ENCODE peak calls at places on chromosomes 16 and 17, in six cellular contexts. I, C, F, R, J and T are unnamed samples. For H3K4me1 and H3K36me3, the result is how much of the 10 kb centered on the place peaks cover.

GRCh38 chr17:12122091-12122490 is 101.4 kb downstream of the MAP2K4 start:
- DNase-seq in I (no peak), C (no peak), F (no peak), R (no peak), J (no peak), T (no peak)

GRCh38 chr16:17543073-17543472 is 72.3 kb upstream of the XYLT1 start:
- DNase-seq in I (no peak), C (no peak), F (no peak), R (no peak), J (no peak), T (no peak)

GRCh38 chr16:50737420-50737959 is 4.4 kb upstream of the CYLD start:
- DNase-seq in I (no peak), C (no peak), F (no peak), R (no peak), J (no peak), T (no peak)

GRCh38 chr17:66725956-66726355 is 109.0 kb upstream of the CACNG5 start:
- DNase-seq in I (no peak), C (no peak), F (no peak), R (no peak), J (no peak), T (no peak)

GRCh38 chr17:74776990-74777389 is 845 bp upstream of the NAT9 start:
- DNase-seq in I (no peak), C (no peak), F (no peak), R (no peak), J (no peak), T (no peak)

GRCh38 chr16:17143546-17144419 is 327.0 kb downstream of the XYLT1 start:
- DNase-seq in I (no peak), C (no peak), F (no peak), R (no peak), J (no peak), T (no peak)

GRCh38 chr16:87635541-87636049 is 33.3 kb downstream of the JPH3 start:
- DNase-seq in I (peak), C (no peak), F (peak), R (no peak), J (peak), T (peak)

GRCh38 chr16:57258910-57259475 is 13.9 kb downstream of the ARL2BP start:
- DNase-seq in I (no peak), C (no peak), F (no peak), R (peak), J (peak), T (no peak)

GRCh38 chr17:71572343-71572742 is 548.5 kb upstream of the SOX9 start:
- DNase-seq in I (no peak), C (no peak), F (no peak), R (no peak), J (no peak), T (no peak)

GRCh38 chr17:60391419-60392041 is 403 bp downstream of the USP32 start:
- DNase-seq in I (no peak), C (no peak), F (no peak), R (no peak), J (no peak), T (no peak)

GRCh38 chr17:6231886-6232767 is 161.9 kb downstream of the WSCD1 start:
- DNase-seq in I (no peak), C (no peak), F (no peak), R (no peak), J (no peak), T (no peak)

GRCh38 chr17:59754547-59754946 is 47.1 kb downstream of the VMP1 start:
- DNase-seq in I (peak), C (peak), F (no peak), R (no peak), J (no peak), T (peak)

GRCh38 chr17:82299452-82299851 is 18.0 kb downstream of the CD7 start:
- DNase-seq in I (no peak), C (no peak), F (no peak), R (no peak), J (no peak), T (no peak)

GRCh38 chr17:82297280-82297803 is 20.1 kb downstream of the CD7 start:
- DNase-seq in I (peak), C (peak), F (peak), R (peak), J (peak), T (peak)

GRCh38 chr17:82297804-82298537 is 19.4 kb downstream of the CD7 start:
- DNase-seq in I (peak), C (peak), F (peak), R (peak), J (peak), T (peak)

GRCh38 chr17:82300228-82300627 is 17.2 kb downstream of the CD7 start:
- DNase-seq in I (no peak), C (no peak), F (no peak), R (no peak), J (no peak), T (no peak)

GRCh38 chr17:82298538-82299421 is 18.6 kb downstream of the CD7 start:
- DNase-seq in I (no peak), C (no peak), F (no peak), R (no peak), J (no peak), T (no peak)
- H3K4me1 ChIP-seq in I (half or more), C (under half), F (under half), R (under half), J (half or more), T (half or more)

GRCh38 chr17:4059656-4060055 is 83.2 kb downstream of the ZZEF1 start:
- DNase-seq in I (no peak), C (no peak), F (no peak), R (no peak), J (no peak), T (no peak)
- H3K36me3 ChIP-seq in I (under half), C (under half), F (under half), R (under half), J (under half), T (half or more)

DNA sequence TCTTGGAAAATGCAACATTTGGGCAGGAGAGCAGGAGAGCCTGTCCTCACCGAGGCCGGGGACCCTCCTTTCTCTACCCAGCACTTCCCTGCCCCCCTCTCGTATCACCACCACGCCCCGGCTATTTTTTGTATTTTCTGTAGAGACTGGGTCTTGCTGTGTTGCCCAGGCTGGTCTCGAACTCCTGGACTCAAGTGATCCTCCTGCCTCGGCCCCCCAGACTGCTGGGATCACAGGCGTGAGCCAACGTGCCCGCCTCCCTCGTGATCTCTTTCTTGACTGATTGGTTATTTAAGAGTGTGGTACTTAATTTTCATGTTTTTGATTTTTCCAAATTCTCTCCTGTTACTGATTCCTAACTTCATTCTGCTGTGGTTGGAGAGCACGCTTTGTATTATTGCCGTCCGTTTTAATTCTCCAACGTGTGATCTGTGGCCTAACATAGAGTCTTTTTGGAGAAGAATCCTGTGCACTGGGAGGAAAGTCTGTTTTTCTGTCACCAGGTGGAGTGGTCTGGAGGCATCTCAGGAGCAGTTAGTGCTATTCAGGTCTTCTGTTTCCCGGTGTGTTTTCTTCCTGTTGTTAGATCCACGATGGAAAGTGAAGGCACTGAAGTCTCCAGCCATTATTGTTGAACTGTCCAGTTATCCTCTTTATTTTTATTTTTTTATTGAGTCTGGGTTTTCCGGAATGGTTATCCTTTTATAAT is 40.4 kb downstream of the ZNF778 start:
- DNase-seq in I (no peak), C (no peak), F (no peak), R (no peak), J (no peak), T (no peak)
- H3K4me1 ChIP-seq in I (under half), C (under half), F (under half), R (under half), J (under half), T (under half)

GRCh38 chr17:36507266-36507665 is 20.8 kb downstream of the ZNHIT3 start:
- DNase-seq in I (no peak), C (no peak), F (no peak), R (no peak), J (no peak), T (no peak)
- H3K36me3 ChIP-seq in I (under half), C (under half), F (under half), R (under half), J (under half), T (under half)

GRCh38 chr16:2468725-2469398 is 2.2 kb upstream of the NTN3 start:
- DNase-seq in I (no peak), C (no peak), F (no peak), R (peak), J (no peak), T (no peak)

GRCh38 chr16:2468142-2468724 is 2.9 kb upstream of the NTN3 start:
- DNase-seq in I (no peak), C (peak), F (no peak), R (peak), J (no peak), T (no peak)

GRCh38 chr16:2465653-2466415 is 5.3 kb upstream of the NTN3 start:
- DNase-seq in I (no peak), C (no peak), F (no peak), R (no peak), J (no peak), T (no peak)

GRCh38 chr16:2467301-2468141 is 3.6 kb upstream of the NTN3 start:
- DNase-seq in I (no peak), C (no peak), F (peak), R (peak), J (peak), T (no peak)

DNA sequence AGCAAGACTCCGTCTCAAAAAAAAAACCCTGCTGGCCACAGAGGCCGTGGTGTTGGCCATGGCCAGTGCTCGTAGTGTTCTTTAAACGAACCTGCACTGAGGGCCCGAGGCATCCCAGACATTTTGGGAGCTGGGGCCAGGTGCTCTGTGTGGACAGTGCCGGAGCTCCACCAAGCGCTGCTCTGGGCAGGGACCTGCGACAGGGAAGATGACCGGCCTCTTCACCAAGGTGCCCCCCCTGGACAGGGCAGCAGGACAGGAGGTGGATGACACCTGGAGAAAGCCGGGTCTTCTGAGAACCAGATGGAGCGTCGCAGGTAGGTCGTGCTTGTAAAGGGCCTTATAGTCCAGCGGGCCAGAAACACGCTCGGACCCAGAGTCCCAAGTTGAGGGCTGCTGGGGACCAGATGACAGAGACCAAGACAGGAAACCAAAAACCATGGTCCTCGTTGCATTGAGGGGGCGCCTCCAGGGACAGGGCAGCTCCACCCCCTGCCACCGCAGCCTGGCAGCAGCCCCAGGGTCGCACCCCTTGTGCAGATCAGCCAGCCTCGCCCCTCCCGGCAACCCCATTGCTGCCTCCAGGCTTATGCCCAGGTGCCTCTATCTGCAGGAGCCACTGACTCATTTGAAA is 4.3 kb upstream of the NTN3 start:
- DNase-seq in I (no peak), C (no peak), F (no peak), R (peak), J (no peak), T (no peak)
- H3K4me1 ChIP-seq in I (under half), C (under half), F (under half), R (under half), J (under half), T (under half)

DNA sequence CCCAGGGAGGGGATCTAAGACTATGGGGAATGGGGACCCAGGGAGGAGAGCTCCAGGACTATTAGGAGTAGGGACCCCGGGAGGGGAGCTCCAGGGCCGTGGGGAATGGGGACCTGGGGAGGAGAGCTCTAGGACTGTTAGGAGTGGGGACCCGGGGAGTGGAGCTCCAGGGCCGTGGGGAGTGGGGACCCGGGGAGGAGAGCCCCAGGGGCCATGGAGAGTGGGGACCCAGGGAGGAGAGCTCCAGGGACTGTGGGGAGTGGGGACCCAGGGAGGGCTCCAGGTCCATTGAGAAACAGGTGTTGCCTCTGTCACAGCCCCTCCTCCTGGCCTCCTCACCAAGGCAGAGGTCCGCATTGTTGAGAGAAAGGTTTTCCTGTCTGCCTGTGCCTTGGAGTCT is 16.0 kb downstream of the MPRIP start:
- DNase-seq in I (no peak), C (no peak), F (no peak), R (no peak), J (no peak), T (no peak)
- H3K36me3 ChIP-seq in I (under half), C (half or more), F (under half), R (under half), J (under half), T (under half)

GRCh38 chr17:50044483-50044882 is 11.4 kb upstream of the ITGA3 start:
- DNase-seq in I (no peak), C (no peak), F (no peak), R (no peak), J (no peak), T (no peak)

GRCh38 chr17:50042211-50042610 is 13.7 kb upstream of the ITGA3 start:
- DNase-seq in I (no peak), C (no peak), F (no peak), R (no peak), J (no peak), T (no peak)

GRCh38 chr17:50046179-50046578 is 9.7 kb upstream of the ITGA3 start:
- DNase-seq in I (no peak), C (no peak), F (no peak), R (no peak), J (no peak), T (no peak)

GRCh38 chr17:50045154-50045553 is 10.8 kb upstream of the ITGA3 start:
- DNase-seq in I (no peak), C (no peak), F (no peak), R (no peak), J (no peak), T (no peak)

GRCh38 chr17:50043290-50044148 is 12.4 kb upstream of the ITGA3 start:
- DNase-seq in I (no peak), C (peak), F (no peak), R (no peak), J (no peak), T (no peak)
- H3K4me1 ChIP-seq in I (under half), C (under half), F (under half), R (under half), J (under half), T (under half)

GRCh38 chr17:29420128-29420527 is 30.0 kb downstream of the TAOK1 start:
- DNase-seq in I (no peak), C (no peak), F (no peak), R (no peak), J (no peak), T (no peak)
- H3K36me3 ChIP-seq in I (under half), C (under half), F (under half), R (under half), J (under half), T (under half)

DNA sequence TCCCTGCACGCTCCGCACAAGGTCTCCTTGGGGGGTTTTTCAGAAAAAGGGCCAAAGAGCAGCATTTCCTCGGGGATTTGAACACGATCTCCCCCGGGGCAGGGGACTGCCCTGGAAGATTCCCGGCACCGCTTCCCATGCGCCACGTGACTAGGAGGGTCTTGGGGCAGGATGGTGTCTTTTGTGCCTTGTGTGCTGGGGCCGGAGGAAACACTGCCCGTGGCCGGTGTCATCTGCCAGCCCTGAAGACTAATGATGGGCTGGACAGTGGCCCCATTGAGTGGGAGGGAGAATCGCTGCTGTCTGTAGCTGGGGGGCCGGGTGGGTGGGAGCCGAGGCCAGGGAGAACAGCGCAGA is 315.1 kb downstream of the SEC14L1 start:
- DNase-seq in I (no peak), C (no peak), F (no peak), R (no peak), J (no peak), T (no peak)
- H3K4me1 ChIP-seq in I (half or more), C (under half), F (half or more), R (under half), J (half or more), T (half or more)